ENCODE peak calls at places on chromosomes 7 and 10, in eight cellular contexts. One of them, this sample, is unnamed.

GRCh38 chr7:24354456-24354855 is 70.5 kb downstream of the NPY start:
- DNase-seq in CD8-positive, alpha-beta T cell: no peak
- DNase-seq in left ventricle myocardium inferior: no peak
- DNase-seq in IMR-90: no peak
- DNase-seq in HL-60: no peak
- DNase-seq in adrenal gland: no peak
- DNase-seq in prostate gland: no peak
- DNase-seq in transverse colon: no peak
- DNase-seq in this sample: no peak

GRCh38 chr7:18760046-18760445 is 264.5 kb downstream of the HDAC9 start:
- DNase-seq in CD8-positive, alpha-beta T cell: no peak
- DNase-seq in left ventricle myocardium inferior: no peak
- DNase-seq in IMR-90: peak; percentile 21
- DNase-seq in HL-60: no peak
- DNase-seq in adrenal gland: no peak
- DNase-seq in prostate gland: no peak
- DNase-seq in transverse colon: no peak
- DNase-seq in this sample: no peak

GRCh38 chr10:48390933-48391845 is 84.7 kb downstream of the MAPK8 start:
- DNase-seq in CD8-positive, alpha-beta T cell: no peak
- DNase-seq in left ventricle myocardium inferior: no peak
- DNase-seq in IMR-90: peak; percentile 79
- DNase-seq in HL-60: no peak
- DNase-seq in adrenal gland: no peak
- DNase-seq in prostate gland: no peak
- DNase-seq in transverse colon: no peak
- DNase-seq in this sample: no peak

GRCh38 chr7:131369354-131369753 is 41.7 kb downstream of the MKLN1 start:
- DNase-seq in CD8-positive, alpha-beta T cell: no peak
- DNase-seq in left ventricle myocardium inferior: no peak
- DNase-seq in IMR-90: no peak
- DNase-seq in HL-60: no peak
- DNase-seq in adrenal gland: no peak
- DNase-seq in prostate gland: no peak
- DNase-seq in transverse colon: no peak
- DNase-seq in this sample: no peak

GRCh38 chr10:84095821-84096497 is 43.4 kb upstream of the GHITM start:
- DNase-seq in CD8-positive, alpha-beta T cell: no peak
- DNase-seq in left ventricle myocardium inferior: peak; percentile 29
- DNase-seq in IMR-90: no peak
- DNase-seq in HL-60: no peak
- DNase-seq in adrenal gland: peak; percentile 28
- DNase-seq in prostate gland: no peak
- DNase-seq in transverse colon: no peak
- DNase-seq in this sample: no peak

GRCh38 chr10:125795637-125796190 is 20.1 kb upstream of the MMP21 start:
- DNase-seq in CD8-positive, alpha-beta T cell: no peak
- DNase-seq in left ventricle myocardium inferior: no peak
- DNase-seq in IMR-90: no peak
- DNase-seq in HL-60: no peak
- DNase-seq in adrenal gland: no peak
- DNase-seq in prostate gland: no peak
- DNase-seq in transverse colon: peak; percentile 17
- DNase-seq in this sample: no peak

GRCh38 chr7:12291870-12292269 is 80.8 kb downstream of the TMEM106B start:
- DNase-seq in CD8-positive, alpha-beta T cell: no peak
- DNase-seq in left ventricle myocardium inferior: no peak
- DNase-seq in IMR-90: peak; percentile 1
- DNase-seq in HL-60: no peak
- DNase-seq in adrenal gland: no peak
- DNase-seq in prostate gland: no peak
- DNase-seq in transverse colon: no peak
- DNase-seq in this sample: no peak

GRCh38 chr10:9786101-9786500 is 1231.6 kb upstream of the CELF2 start:
- DNase-seq in CD8-positive, alpha-beta T cell: no peak
- DNase-seq in left ventricle myocardium inferior: no peak
- DNase-seq in IMR-90: peak; percentile 69
- DNase-seq in HL-60: no peak
- DNase-seq in adrenal gland: no peak
- DNase-seq in prostate gland: no peak
- DNase-seq in transverse colon: no peak
- DNase-seq in this sample: no peak

GRCh38 chr7:47153076-47153475 is 428.8 kb downstream of the TNS3 start:
- DNase-seq in CD8-positive, alpha-beta T cell: no peak
- DNase-seq in left ventricle myocardium inferior: no peak
- DNase-seq in IMR-90: peak; percentile 96
- DNase-seq in HL-60: no peak
- DNase-seq in adrenal gland: peak; percentile 37
- DNase-seq in prostate gland: peak; percentile 9
- DNase-seq in transverse colon: no peak
- DNase-seq in this sample: peak; percentile 62

GRCh38 chr7:140646931-140647647 is 6.5 kb upstream of the DENND2A start:
- DNase-seq in CD8-positive, alpha-beta T cell: no peak
- DNase-seq in left ventricle myocardium inferior: no peak
- DNase-seq in IMR-90: peak; percentile 37
- DNase-seq in HL-60: no peak
- DNase-seq in adrenal gland: no peak
- DNase-seq in prostate gland: no peak
- DNase-seq in transverse colon: peak; percentile 37
- DNase-seq in this sample: peak; percentile 31

GRCh38 chr10:132458595-132459251 is 61.7 kb downstream of the PWWP2B start:
- DNase-seq in CD8-positive, alpha-beta T cell: peak; percentile 57
- DNase-seq in left ventricle myocardium inferior: no peak
- DNase-seq in IMR-90: no peak
- DNase-seq in HL-60: no peak
- DNase-seq in adrenal gland: peak; percentile 62
- DNase-seq in prostate gland: no peak
- DNase-seq in transverse colon: peak; percentile 88
- DNase-seq in this sample: peak; percentile 73

GRCh38 chr7:107387573-107388219 is 82.2 kb upstream of the GPR22 start:
- DNase-seq in CD8-positive, alpha-beta T cell: no peak
- DNase-seq in left ventricle myocardium inferior: no peak
- DNase-seq in IMR-90: peak; percentile 90
- DNase-seq in HL-60: no peak
- DNase-seq in adrenal gland: no peak
- DNase-seq in prostate gland: no peak
- DNase-seq in transverse colon: no peak
- DNase-seq in this sample: no peak

GRCh38 chr10:50379652-50380051 is 128.3 kb upstream of the ASAH2 start:
- DNase-seq in CD8-positive, alpha-beta T cell: no peak
- DNase-seq in left ventricle myocardium inferior: no peak
- DNase-seq in IMR-90: no peak
- DNase-seq in HL-60: no peak
- DNase-seq in adrenal gland: no peak
- DNase-seq in prostate gland: no peak
- DNase-seq in transverse colon: no peak
- DNase-seq in this sample: no peak

GRCh38 chr7:151275813-151276577 is 27.5 kb upstream of the SMARCD3 start:
- DNase-seq in CD8-positive, alpha-beta T cell: no peak
- DNase-seq in left ventricle myocardium inferior: no peak
- DNase-seq in IMR-90: no peak
- DNase-seq in HL-60: no peak
- DNase-seq in adrenal gland: no peak
- DNase-seq in prostate gland: peak; percentile 86
- DNase-seq in transverse colon: no peak
- DNase-seq in this sample: no peak
- H3K4me3 ChIP-seq in CD8-positive, alpha-beta T cell: peak overlapping the region; percentile 60
- H3K4me3 ChIP-seq in left ventricle myocardium inferior: peak overlapping the region; percentile 62
- H3K4me3 ChIP-seq in IMR-90: no peak overlapping the region
- H3K4me3 ChIP-seq in HL-60: peak overlapping the region; percentile 43
- H3K4me3 ChIP-seq in adrenal gland: no peak overlapping the region
- H3K4me3 ChIP-seq in prostate gland: peak overlapping the region; percentile 29
- H3K4me3 ChIP-seq in transverse colon: peak overlapping the region; percentile 51
- H3K4me3 ChIP-seq in this sample: peak overlapping the region; percentile 48

DNA sequence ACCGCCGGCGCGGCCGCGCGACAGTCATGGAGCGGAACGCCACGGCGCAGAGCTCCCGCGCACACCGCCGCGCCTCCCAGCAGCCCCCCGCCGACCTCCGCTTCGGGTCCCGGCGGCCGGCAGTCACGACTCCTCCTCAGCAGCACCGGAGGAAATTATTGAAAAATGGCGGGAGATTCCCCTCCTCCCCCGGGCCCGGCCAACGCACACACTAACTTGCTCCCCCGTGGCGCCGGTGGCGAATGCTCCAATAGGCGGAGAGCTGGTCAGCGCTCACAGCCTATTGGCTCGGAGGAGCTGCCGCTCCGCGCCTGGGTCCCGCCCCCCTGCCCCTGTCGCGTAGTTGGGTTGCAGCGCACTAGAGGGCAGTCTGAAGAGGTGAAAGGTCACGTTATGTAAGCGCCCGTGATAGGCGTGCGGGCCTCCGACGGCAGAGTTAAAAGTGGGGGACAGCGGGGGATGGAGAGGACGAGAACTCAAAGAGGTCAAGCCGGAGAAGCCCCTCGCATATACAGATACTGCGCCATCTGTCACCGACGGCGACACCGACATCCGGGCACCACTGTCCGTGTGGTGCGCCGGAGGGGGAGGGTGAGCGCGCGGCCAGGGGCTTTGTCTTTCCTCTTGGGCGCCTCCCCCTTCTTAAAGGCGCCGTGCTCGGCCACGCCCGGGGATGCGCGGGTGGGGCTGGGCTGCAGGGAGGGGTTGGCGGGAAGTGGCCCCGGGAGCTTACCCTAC is at the start of gene BAZ1B:
- DNase-seq in CD8-positive, alpha-beta T cell: peak; percentile 92
- DNase-seq in left ventricle myocardium inferior: peak; percentile 98
- DNase-seq in IMR-90: peak; percentile 97
- DNase-seq in HL-60: peak; percentile 96
- DNase-seq in adrenal gland: peak; percentile 98
- DNase-seq in prostate gland: peak; percentile 97
- DNase-seq in transverse colon: peak; percentile 98
- DNase-seq in this sample: peak; percentile 97
- TF ChIP-seq CTCF in CD8-positive, alpha-beta T cell: no peak
- TF ChIP-seq CTCF in left ventricle myocardium inferior: peak; percentile 28
- TF ChIP-seq CTCF in IMR-90: no peak
- TF ChIP-seq CTCF in HL-60: no peak
- TF ChIP-seq CTCF in adrenal gland: no peak
- TF ChIP-seq CTCF in prostate gland: no peak
- TF ChIP-seq CTCF in transverse colon: peak; percentile 23
- TF ChIP-seq CTCF in this sample: peak; percentile 22

DNA sequence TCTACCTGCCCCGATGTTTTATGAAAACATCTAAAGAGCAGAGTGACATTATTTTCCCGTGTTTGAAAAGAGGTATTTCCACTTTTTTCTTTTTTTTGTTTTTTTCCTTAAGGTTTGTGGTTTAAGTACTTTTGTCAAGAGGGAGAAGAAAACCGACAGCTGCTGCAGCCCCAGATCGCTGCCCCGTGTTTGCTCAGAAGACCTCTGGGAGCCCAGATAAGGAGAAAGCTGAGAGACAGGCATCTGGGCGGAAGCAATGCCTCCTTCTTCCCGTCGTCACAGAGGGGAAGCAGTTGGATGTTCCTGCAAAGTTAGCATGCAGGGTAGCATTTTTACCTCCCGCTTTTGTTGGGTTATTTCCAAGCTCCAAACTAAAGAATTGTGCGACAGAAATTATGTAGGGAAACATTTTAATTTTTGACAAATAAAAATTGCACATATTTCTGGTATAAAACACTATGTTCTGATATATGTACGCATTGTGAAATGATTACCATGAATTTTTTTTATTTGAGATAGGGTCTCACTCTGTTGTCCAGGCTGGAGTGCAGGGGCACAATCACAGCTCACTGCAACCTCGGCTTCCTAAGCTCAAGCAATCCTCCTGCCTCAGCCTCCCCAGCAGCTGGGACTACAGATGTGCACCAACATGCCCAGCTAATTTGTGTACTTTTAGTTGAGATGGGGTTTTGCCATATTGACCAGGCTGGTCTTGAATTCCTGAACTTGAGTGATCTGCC is 149.4 kb downstream of the FRMD4A start:
- DNase-seq in CD8-positive, alpha-beta T cell: no peak
- DNase-seq in left ventricle myocardium inferior: no peak
- DNase-seq in IMR-90: no peak
- DNase-seq in HL-60: no peak
- DNase-seq in adrenal gland: no peak
- DNase-seq in prostate gland: no peak
- DNase-seq in transverse colon: no peak
- DNase-seq in this sample: no peak
- H3K27me3 ChIP-seq in CD8-positive, alpha-beta T cell: peaks cover 4% of the 10 kb centered on the region
- H3K27me3 ChIP-seq in left ventricle myocardium inferior: peaks cover 93% of the 10 kb centered on the region
- H3K27me3 ChIP-seq in IMR-90: peaks cover 31% of the 10 kb centered on the region
- H3K27me3 ChIP-seq in HL-60: no peaks in the 10 kb centered on the region
- H3K27me3 ChIP-seq in adrenal gland: peaks cover 14% of the 10 kb centered on the region
- H3K27me3 ChIP-seq in prostate gland: no peaks in the 10 kb centered on the region
- H3K27me3 ChIP-seq in transverse colon: peaks cover 54% of the 10 kb centered on the region
- H3K27me3 ChIP-seq in this sample: peaks cover 66% of the 10 kb centered on the region

GRCh38 chr10:6201511-6201975 is 1.2 kb upstream of the PFKFB3 start:
- DNase-seq in CD8-positive, alpha-beta T cell: peak; percentile 78
- DNase-seq in left ventricle myocardium inferior: peak; percentile 83
- DNase-seq in IMR-90: peak; percentile 70
- DNase-seq in HL-60: no peak
- DNase-seq in adrenal gland: peak; percentile 79
- DNase-seq in prostate gland: peak; percentile 65
- DNase-seq in transverse colon: peak; percentile 80
- DNase-seq in this sample: peak; percentile 80

GRCh38 chr10:6200588-6201510 is 1.9 kb upstream of the PFKFB3 start:
- DNase-seq in CD8-positive, alpha-beta T cell: peak; percentile 21
- DNase-seq in left ventricle myocardium inferior: no peak
- DNase-seq in IMR-90: peak; percentile 35
- DNase-seq in HL-60: no peak
- DNase-seq in adrenal gland: peak; percentile 72
- DNase-seq in prostate gland: peak; percentile 22
- DNase-seq in transverse colon: peak; percentile 45
- DNase-seq in this sample: peak; percentile 32

GRCh38 chr10:6203331-6204062 is 765 bp downstream of the PFKFB3 start:
- DNase-seq in CD8-positive, alpha-beta T cell: peak; percentile 42
- DNase-seq in left ventricle myocardium inferior: peak; percentile 67
- DNase-seq in IMR-90: peak; percentile 47
- DNase-seq in HL-60: no peak
- DNase-seq in adrenal gland: peak; percentile 56
- DNase-seq in prostate gland: peak; percentile 38
- DNase-seq in transverse colon: peak; percentile 58
- DNase-seq in this sample: peak; percentile 46

GRCh38 chr10:6202684-6203330 is at the start of gene PFKFB3:
- DNase-seq in CD8-positive, alpha-beta T cell: peak; percentile 91
- DNase-seq in left ventricle myocardium inferior: peak; percentile 97
- DNase-seq in IMR-90: peak; percentile 92
- DNase-seq in HL-60: peak; percentile 55
- DNase-seq in adrenal gland: peak; percentile 97
- DNase-seq in prostate gland: peak; percentile 95
- DNase-seq in transverse colon: peak; percentile 95
- DNase-seq in this sample: peak; percentile 97

DNA sequence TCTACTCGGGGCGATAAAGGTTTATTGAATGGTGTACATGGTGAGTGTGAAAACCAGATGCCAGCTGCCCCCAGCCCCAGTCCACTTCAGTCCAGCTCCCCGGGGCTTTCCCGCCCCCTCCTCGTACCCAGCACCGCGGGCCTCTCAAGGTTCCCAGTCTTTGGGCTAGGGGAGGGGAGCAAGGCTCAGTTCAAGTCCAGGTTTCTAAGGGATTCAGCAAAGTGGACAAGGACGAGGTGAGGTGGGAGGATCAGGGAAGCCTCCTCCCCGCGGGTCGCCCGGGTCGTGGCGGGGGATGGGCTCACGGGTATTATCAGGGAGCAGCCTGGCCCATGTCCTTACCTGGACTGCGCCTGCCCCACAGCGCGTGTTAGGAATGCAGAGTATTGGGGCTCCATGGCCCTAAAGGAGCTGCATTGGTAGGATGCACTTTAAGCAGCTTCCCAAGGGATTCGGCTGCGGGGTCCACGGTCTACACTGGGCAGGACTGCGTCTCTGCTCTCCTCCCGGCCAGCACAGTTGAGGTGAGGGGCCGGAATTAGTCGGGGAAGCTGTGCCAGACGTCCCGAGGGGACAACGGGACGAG is 541 bp upstream of the PFKFB3 start:
- DNase-seq in CD8-positive, alpha-beta T cell: peak; percentile 14
- DNase-seq in left ventricle myocardium inferior: no peak
- DNase-seq in IMR-90: no peak
- DNase-seq in HL-60: no peak
- DNase-seq in adrenal gland: no peak
- DNase-seq in prostate gland: no peak
- DNase-seq in transverse colon: no peak
- DNase-seq in this sample: peak; percentile 21
- H3K4me3 ChIP-seq in CD8-positive, alpha-beta T cell: peak overlapping the region; percentile 54
- H3K4me3 ChIP-seq in left ventricle myocardium inferior: peak overlapping the region; percentile 94
- H3K4me3 ChIP-seq in IMR-90: peak overlapping the region; percentile 28
- H3K4me3 ChIP-seq in HL-60: peak overlapping the region; percentile 57
- H3K4me3 ChIP-seq in adrenal gland: no peak overlapping the region
- H3K4me3 ChIP-seq in prostate gland: peak overlapping the region; percentile 71
- H3K4me3 ChIP-seq in transverse colon: peak overlapping the region; percentile 72
- H3K4me3 ChIP-seq in this sample: peak overlapping the region; percentile 60